ENCODE peak calls at places on chromosomes 7 and 10, in six cellular contexts. One of them, this sample, is unnamed.

GRCh38 chr7:832292-832967 is at the start of gene SUN1:
- DNase-seq in heart right ventricle: no peak
- DNase-seq in hypothalamus: no peak
- DNase-seq in LoVo: peak
- DNase-seq in H9: no peak
- DNase-seq in activated CD4-positive, alpha-beta T cell treated with anti-CD3 and anti-CD28 coated beads, Interleukin-2, amount 50 U/mL, for 1 hour: peak
- DNase-seq in this sample: peak

GRCh38 chr10:16853201-16853600 is 36.0 kb upstream of the RSU1 start:
- DNase-seq in heart right ventricle: no peak
- DNase-seq in hypothalamus: no peak
- DNase-seq in LoVo: no peak
- DNase-seq in H9: no peak
- DNase-seq in activated CD4-positive, alpha-beta T cell treated with anti-CD3 and anti-CD28 coated beads, Interleukin-2, amount 50 U/mL, for 1 hour: no peak
- DNase-seq in this sample: no peak

GRCh38 chr10:126288547-126289493 is 99.5 kb downstream of the ADAM12 start:
- DNase-seq in heart right ventricle: no peak
- DNase-seq in hypothalamus: no peak
- DNase-seq in LoVo: no peak
- DNase-seq in H9: no peak
- DNase-seq in activated CD4-positive, alpha-beta T cell treated with anti-CD3 and anti-CD28 coated beads, Interleukin-2, amount 50 U/mL, for 1 hour: no peak
- DNase-seq in this sample: no peak

GRCh38 chr10:90111671-90112070 is 410.3 kb downstream of the KIF20B start:
- DNase-seq in heart right ventricle: no peak
- DNase-seq in hypothalamus: no peak
- DNase-seq in LoVo: no peak
- DNase-seq in H9: no peak
- DNase-seq in activated CD4-positive, alpha-beta T cell treated with anti-CD3 and anti-CD28 coated beads, Interleukin-2, amount 50 U/mL, for 1 hour: no peak
- DNase-seq in this sample: no peak

GRCh38 chr10:79372871-79373270 is 25.6 kb downstream of the PPIF start:
- DNase-seq in heart right ventricle: no peak
- DNase-seq in hypothalamus: no peak
- DNase-seq in LoVo: no peak
- DNase-seq in H9: no peak
- DNase-seq in activated CD4-positive, alpha-beta T cell treated with anti-CD3 and anti-CD28 coated beads, Interleukin-2, amount 50 U/mL, for 1 hour: no peak
- DNase-seq in this sample: no peak

GRCh38 chr7:27160147-27160545 is 3.7 kb upstream of the HOXA7 start:
- DNase-seq in heart right ventricle: no peak
- DNase-seq in hypothalamus: no peak
- DNase-seq in LoVo: peak
- DNase-seq in H9: peak
- DNase-seq in activated CD4-positive, alpha-beta T cell treated with anti-CD3 and anti-CD28 coated beads, Interleukin-2, amount 50 U/mL, for 1 hour: no peak
- DNase-seq in this sample: no peak

GRCh38 chr10:5423774-5424173 is 11.4 kb downstream of the NET1 start:
- DNase-seq in heart right ventricle: no peak
- DNase-seq in hypothalamus: no peak
- DNase-seq in LoVo: no peak
- DNase-seq in H9: no peak
- DNase-seq in activated CD4-positive, alpha-beta T cell treated with anti-CD3 and anti-CD28 coated beads, Interleukin-2, amount 50 U/mL, for 1 hour: no peak
- DNase-seq in this sample: no peak

GRCh38 chr10:35322636-35323035 is 13.7 kb upstream of the CCNY start:
- DNase-seq in heart right ventricle: no peak
- DNase-seq in hypothalamus: no peak
- DNase-seq in LoVo: no peak
- DNase-seq in H9: no peak
- DNase-seq in activated CD4-positive, alpha-beta T cell treated with anti-CD3 and anti-CD28 coated beads, Interleukin-2, amount 50 U/mL, for 1 hour: no peak
- DNase-seq in this sample: no peak

GRCh38 chr10:43114743-43115611 is 23.3 kb upstream of the CSGALNACT2 start:
- DNase-seq in heart right ventricle: no peak
- DNase-seq in hypothalamus: no peak
- DNase-seq in LoVo: no peak
- DNase-seq in H9: no peak
- DNase-seq in activated CD4-positive, alpha-beta T cell treated with anti-CD3 and anti-CD28 coated beads, Interleukin-2, amount 50 U/mL, for 1 hour: no peak
- DNase-seq in this sample: no peak

GRCh38 chr10:110547139-110547761 is 20.2 kb upstream of the SMC3 start:
- DNase-seq in heart right ventricle: peak
- DNase-seq in hypothalamus: no peak
- DNase-seq in LoVo: peak
- DNase-seq in H9: no peak
- DNase-seq in activated CD4-positive, alpha-beta T cell treated with anti-CD3 and anti-CD28 coated beads, Interleukin-2, amount 50 U/mL, for 1 hour: no peak
- DNase-seq in this sample: peak

This sample was measured in A549.